ENCODE peak calls at places on chromosomes 6 and 20, in four cellular contexts. One of them, this sample, is unnamed. For H3K27me3, the result is how much of the 10 kb centered on the place peaks cover.

GRCh38 chr20:1844723-1845523 is 50.3 kb upstream of the SIRPA start:
- DNase-seq in dorsolateral prefrontal cortex: no peak
- DNase-seq in HepG2: no peak
- DNase-seq in upper lobe of right lung: peak
- DNase-seq in this sample: peak

GRCh38 chr6:34522740-34523139 is 33.4 kb downstream of the SPDEF start:
- DNase-seq in HepG2: no peak
- DNase-seq in upper lobe of right lung: peak
- DNase-seq in dorsolateral prefrontal cortex: no peak
- DNase-seq in this sample: no peak

GRCh38 chr6:20269147-20269546 is 56.9 kb upstream of the MBOAT1 start:
- DNase-seq in dorsolateral prefrontal cortex: no peak
- DNase-seq in HepG2: no peak
- DNase-seq in upper lobe of right lung: no peak
- DNase-seq in this sample: no peak

GRCh38 chr20:23019403-23019802 is 15.7 kb upstream of the SSTR4 start:
- DNase-seq in dorsolateral prefrontal cortex: peak
- DNase-seq in upper lobe of right lung: no peak
- DNase-seq in HepG2: no peak
- DNase-seq in this sample: no peak

GRCh38 chr6:35280903-35281302 is 16.7 kb upstream of the DEF6 start:
- DNase-seq in dorsolateral prefrontal cortex: no peak
- DNase-seq in HepG2: no peak
- DNase-seq in upper lobe of right lung: no peak
- DNase-seq in this sample: no peak

GRCh38 chr6:33584700-33585402 is 4.8 kb upstream of the BAK1 start:
- DNase-seq in upper lobe of right lung: no peak
- DNase-seq in HepG2: no peak
- DNase-seq in dorsolateral prefrontal cortex: no peak
- DNase-seq in this sample: no peak

GRCh38 chr20:51525241-51526104 is 17.0 kb downstream of the NFATC2 start:
- DNase-seq in upper lobe of right lung: no peak
- DNase-seq in HepG2: no peak
- DNase-seq in dorsolateral prefrontal cortex: peak
- DNase-seq in this sample: peak

GRCh38 chr20:11445161-11445560 is 472.5 kb upstream of the BTBD3 start:
- DNase-seq in HepG2: no peak
- DNase-seq in upper lobe of right lung: no peak
- DNase-seq in dorsolateral prefrontal cortex: no peak
- DNase-seq in this sample: no peak

GRCh38 chr6:82363368-82364086 is at the start of gene TPBG:
- DNase-seq in upper lobe of right lung: peak
- DNase-seq in HepG2: peak
- DNase-seq in dorsolateral prefrontal cortex: no peak
- DNase-seq in this sample: peak

GRCh38 chr6:105174512-105174911 is 5.3 kb downstream of the POPDC3 start:
- DNase-seq in upper lobe of right lung: no peak
- DNase-seq in HepG2: no peak
- DNase-seq in dorsolateral prefrontal cortex: no peak
- DNase-seq in this sample: no peak

GRCh38 chr20:33668087-33668790 is 1.5 kb downstream of the ACTL10 start:
- DNase-seq in dorsolateral prefrontal cortex: no peak
- DNase-seq in HepG2: no peak
- DNase-seq in upper lobe of right lung: no peak
- DNase-seq in this sample: peak

GRCh38 chr6:122569372-122569771 is 40.8 kb upstream of the PKIB start:
- DNase-seq in dorsolateral prefrontal cortex: no peak
- DNase-seq in upper lobe of right lung: no peak
- DNase-seq in HepG2: no peak
- DNase-seq in this sample: no peak

GRCh38 chr6:41160933-41161332 is 2.0 kb downstream of the TREM2 start:
- DNase-seq in HepG2: no peak
- DNase-seq in upper lobe of right lung: no peak
- DNase-seq in dorsolateral prefrontal cortex: no peak
- DNase-seq in this sample: no peak

GRCh38 chr6:45650527-45651135 is 272.9 kb upstream of the SUPT3H start:
- DNase-seq in upper lobe of right lung: no peak
- DNase-seq in HepG2: no peak
- DNase-seq in dorsolateral prefrontal cortex: no peak
- DNase-seq in this sample: no peak

GRCh38 chr20:2386516-2387179 is 5.9 kb downstream of the TGM6 start:
- DNase-seq in HepG2: no peak
- DNase-seq in dorsolateral prefrontal cortex: no peak
- DNase-seq in upper lobe of right lung: no peak
- DNase-seq in this sample: no peak

GRCh38 chr6:147758305-147758704 is 249.8 kb downstream of the SAMD5 start:
- DNase-seq in dorsolateral prefrontal cortex: no peak
- DNase-seq in upper lobe of right lung: no peak
- DNase-seq in HepG2: no peak
- DNase-seq in this sample: no peak

GRCh38 chr6:126904176-126904575 is 214.3 kb upstream of the RSPO3 start:
- DNase-seq in HepG2: no peak
- DNase-seq in dorsolateral prefrontal cortex: no peak
- DNase-seq in upper lobe of right lung: no peak
- DNase-seq in this sample: no peak

GRCh38 chr6:35736293-35736894 is 438 bp upstream of the ARMC12 start:
- DNase-seq in HepG2: peak
- DNase-seq in upper lobe of right lung: peak
- DNase-seq in dorsolateral prefrontal cortex: peak
- DNase-seq in this sample: peak

GRCh38 chr20:58634818-58635665 is 16.0 kb upstream of the STX16 start:
- DNase-seq in HepG2: no peak
- DNase-seq in upper lobe of right lung: peak
- DNase-seq in dorsolateral prefrontal cortex: no peak
- DNase-seq in this sample: no peak

GRCh38 chr6:4134841-4135664 is at the start of gene ECI2:
- DNase-seq in upper lobe of right lung: peak
- DNase-seq in HepG2: peak
- DNase-seq in dorsolateral prefrontal cortex: no peak
- DNase-seq in this sample: peak

GRCh38 chr6:141552031-141552430 is 580.7 kb upstream of the GJE1 start:
- DNase-seq in upper lobe of right lung: no peak
- DNase-seq in HepG2: no peak
- DNase-seq in dorsolateral prefrontal cortex: no peak
- DNase-seq in this sample: no peak

GRCh38 chr20:25318471-25319240 is 70.8 kb downstream of the PYGB start:
- DNase-seq in dorsolateral prefrontal cortex: no peak
- DNase-seq in upper lobe of right lung: peak
- DNase-seq in HepG2: no peak
- DNase-seq in this sample: no peak

GRCh38 chr20:56788041-56788670 is 159.1 kb downstream of the TFAP2C start:
- DNase-seq in HepG2: peak
- DNase-seq in upper lobe of right lung: no peak
- DNase-seq in dorsolateral prefrontal cortex: no peak
- DNase-seq in this sample: peak

GRCh38 chr6:114659513-114659912 is 316.7 kb upstream of the HS3ST5 start:
- DNase-seq in HepG2: no peak
- DNase-seq in dorsolateral prefrontal cortex: no peak
- DNase-seq in upper lobe of right lung: no peak
- DNase-seq in this sample: no peak

GRCh38 chr6:84804720-84805119 is 40.3 kb upstream of the TBX18 start:
- DNase-seq in upper lobe of right lung: no peak
- DNase-seq in dorsolateral prefrontal cortex: no peak
- DNase-seq in HepG2: no peak
- DNase-seq in this sample: no peak

DNA sequence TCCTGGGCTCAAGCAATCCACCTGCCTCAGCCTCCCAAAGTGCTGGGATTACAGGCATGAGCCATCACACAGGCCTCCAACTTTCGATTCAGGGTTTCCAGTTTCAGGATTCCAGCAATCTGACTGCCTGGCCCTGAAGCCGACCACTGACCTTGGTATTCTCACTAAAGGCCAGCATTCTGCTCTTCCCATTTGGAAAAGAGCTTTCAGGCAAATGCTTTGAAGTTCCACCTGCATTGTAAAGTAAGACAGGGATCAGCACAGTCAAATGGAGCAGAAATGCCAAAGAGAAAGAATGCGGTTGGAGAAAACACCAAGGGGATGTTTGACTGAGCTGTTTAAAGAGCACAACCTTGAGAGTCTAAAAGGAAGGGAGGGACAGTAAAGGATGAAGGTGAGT is 117.0 kb upstream of the CEP85L start:
- DNase-seq in HepG2: no peak
- DNase-seq in dorsolateral prefrontal cortex: no peak
- DNase-seq in upper lobe of right lung: no peak
- DNase-seq in this sample: no peak
- H3K27me3 ChIP-seq in HepG2: under half
- H3K27me3 ChIP-seq in dorsolateral prefrontal cortex: under half
- H3K27me3 ChIP-seq in upper lobe of right lung: under half
- H3K27me3 ChIP-seq in this sample: under half

DNA sequence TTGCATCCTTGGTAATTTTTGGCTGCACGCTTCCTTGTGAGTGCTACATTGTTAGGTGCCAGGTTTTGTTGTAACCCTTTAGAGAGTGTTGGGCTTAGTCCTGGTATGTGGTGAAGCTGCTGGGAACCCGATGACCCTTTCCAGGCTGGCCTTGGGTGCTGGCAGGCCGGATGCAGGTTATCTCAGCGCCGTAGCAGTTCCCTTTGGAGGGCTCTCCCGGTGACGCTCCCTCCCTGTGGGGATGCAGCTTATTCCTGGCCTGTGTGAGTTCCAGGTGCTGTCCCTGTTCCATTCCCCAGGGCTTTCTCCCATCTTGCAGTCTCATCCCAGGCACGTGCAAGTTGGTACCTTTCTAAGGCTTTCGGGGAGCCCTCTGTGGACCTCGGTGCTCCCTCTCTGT is 13.9 kb upstream of the BHLHE23 start:
- DNase-seq in dorsolateral prefrontal cortex: no peak
- DNase-seq in upper lobe of right lung: no peak
- DNase-seq in HepG2: no peak
- DNase-seq in this sample: no peak
- H3K27me3 ChIP-seq in dorsolateral prefrontal cortex: half or more
- H3K27me3 ChIP-seq in upper lobe of right lung: half or more
- H3K27me3 ChIP-seq in HepG2: half or more
- H3K27me3 ChIP-seq in this sample: under half

GRCh38 chr20:46342451-46343357 is 34.4 kb upstream of the CDH22 start:
- DNase-seq in HepG2: no peak
- DNase-seq in upper lobe of right lung: no peak
- DNase-seq in dorsolateral prefrontal cortex: no peak
- DNase-seq in this sample: no peak

GRCh38 chr20:46342045-46342378 is 33.7 kb upstream of the CDH22 start:
- DNase-seq in dorsolateral prefrontal cortex: no peak
- DNase-seq in upper lobe of right lung: no peak
- DNase-seq in HepG2: no peak
- DNase-seq in this sample: no peak

GRCh38 chr20:46343358-46344357 is 35.4 kb upstream of the CDH22 start:
- DNase-seq in upper lobe of right lung: no peak
- DNase-seq in dorsolateral prefrontal cortex: no peak
- DNase-seq in HepG2: no peak
- DNase-seq in this sample: no peak

GRCh38 chr20:46344488-46345162 is 36.3 kb upstream of the CDH22 start:
- DNase-seq in upper lobe of right lung: no peak
- DNase-seq in dorsolateral prefrontal cortex: no peak
- DNase-seq in HepG2: no peak
- DNase-seq in this sample: no peak

GRCh38 chr20:46341374-46342044 is 33.2 kb upstream of the CDH22 start:
- DNase-seq in dorsolateral prefrontal cortex: no peak
- DNase-seq in HepG2: no peak
- DNase-seq in upper lobe of right lung: no peak
- DNase-seq in this sample: no peak
- H3K27me3 ChIP-seq in dorsolateral prefrontal cortex: under half
- H3K27me3 ChIP-seq in HepG2: under half
- H3K27me3 ChIP-seq in upper lobe of right lung: half or more
- H3K27me3 ChIP-seq in this sample: under half

GRCh38 chr20:62584671-62585512 is 57.4 kb upstream of the SLCO4A1 start:
- DNase-seq in dorsolateral prefrontal cortex: no peak
- DNase-seq in HepG2: no peak
- DNase-seq in upper lobe of right lung: no peak
- DNase-seq in this sample: no peak
- H3K27me3 ChIP-seq in dorsolateral prefrontal cortex: under half
- H3K27me3 ChIP-seq in HepG2: under half
- H3K27me3 ChIP-seq in upper lobe of right lung: under half
- H3K27me3 ChIP-seq in this sample: under half